ENCODE peak calls at places on chromosomes 1 and 21, in eight cellular contexts. One of them, this sample, is unnamed.
A peak's percentile ranks its signal among the peaks of the same experiment; 100 is the strongest.

GRCh38 chr1:65971547-65971946 is 178.9 kb downstream of the PDE4B start:
- DNase-seq in ovary: no peak
- DNase-seq in transverse colon: no peak
- DNase-seq in sigmoid colon: no peak
- DNase-seq in suprapubic skin: no peak
- DNase-seq in H1: no peak
- DNase-seq in K562: no peak
- DNase-seq in stomach: no peak
- DNase-seq in this sample: no peak

GRCh38 chr1:152986578-152986977 is 2.7 kb downstream of the SPRR1A start:
- DNase-seq in suprapubic skin: no peak
- DNase-seq in sigmoid colon: no peak
- DNase-seq in K562: no peak
- DNase-seq in stomach: no peak
- DNase-seq in ovary: no peak
- DNase-seq in transverse colon: no peak
- DNase-seq in H1: no peak
- DNase-seq in this sample: no peak

GRCh38 chr1:166167395-166167922 is 658 bp upstream of the FAM78B start:
- DNase-seq in suprapubic skin: no peak
- DNase-seq in K562: no peak
- DNase-seq in H1: no peak
- DNase-seq in transverse colon: no peak
- DNase-seq in sigmoid colon: no peak
- DNase-seq in stomach: no peak
- DNase-seq in ovary: no peak
- DNase-seq in this sample: no peak

GRCh38 chr21:14584357-14585095 is 38.4 kb upstream of the SAMSN1 start:
- DNase-seq in K562: no peak
- DNase-seq in ovary: no peak
- DNase-seq in H1: no peak
- DNase-seq in sigmoid colon: no peak
- DNase-seq in suprapubic skin: no peak
- DNase-seq in stomach: no peak
- DNase-seq in transverse colon: no peak
- DNase-seq in this sample: no peak

GRCh38 chr1:157431751-157432150 is 120.6 kb downstream of the FCRL5 start:
- DNase-seq in transverse colon: no peak
- DNase-seq in suprapubic skin: no peak
- DNase-seq in K562: no peak
- DNase-seq in sigmoid colon: no peak
- DNase-seq in H1: no peak
- DNase-seq in stomach: no peak
- DNase-seq in ovary: no peak
- DNase-seq in this sample: no peak

GRCh38 chr1:186812560-186812959 is 16.2 kb upstream of the PLA2G4A start:
- DNase-seq in ovary: no peak
- DNase-seq in suprapubic skin: no peak
- DNase-seq in K562: no peak
- DNase-seq in H1: no peak
- DNase-seq in sigmoid colon: no peak
- DNase-seq in stomach: no peak
- DNase-seq in transverse colon: no peak
- DNase-seq in this sample: no peak

GRCh38 chr1:115134850-115135484 is 45.7 kb upstream of the TSPAN2 start:
- DNase-seq in ovary: no peak
- DNase-seq in stomach: no peak
- DNase-seq in transverse colon: no peak
- DNase-seq in H1: no peak
- DNase-seq in sigmoid colon: no peak
- DNase-seq in suprapubic skin: no peak
- DNase-seq in K562: no peak
- DNase-seq in this sample: no peak

GRCh38 chr1:40956397-40956796 is 23.1 kb upstream of the CTPS1 start:
- DNase-seq in transverse colon: no peak
- DNase-seq in K562: no peak
- DNase-seq in stomach: no peak
- DNase-seq in sigmoid colon: no peak
- DNase-seq in H1: no peak
- DNase-seq in ovary: no peak
- DNase-seq in suprapubic skin: no peak
- DNase-seq in this sample: no peak

GRCh38 chr1:17742590-17742989 is 12.5 kb upstream of the ACTL8 start:
- DNase-seq in stomach: no peak
- DNase-seq in H1: no peak
- DNase-seq in sigmoid colon: no peak
- DNase-seq in K562: no peak
- DNase-seq in ovary: no peak
- DNase-seq in transverse colon: no peak
- DNase-seq in suprapubic skin: no peak
- DNase-seq in this sample: no peak

GRCh38 chr1:151590961-151591360 is 20.9 kb upstream of the SNX27 start:
- DNase-seq in suprapubic skin: no peak
- DNase-seq in stomach: no peak
- DNase-seq in transverse colon: no peak
- DNase-seq in sigmoid colon: no peak
- DNase-seq in K562: no peak
- DNase-seq in ovary: no peak
- DNase-seq in H1: no peak
- DNase-seq in this sample: no peak

DNA sequence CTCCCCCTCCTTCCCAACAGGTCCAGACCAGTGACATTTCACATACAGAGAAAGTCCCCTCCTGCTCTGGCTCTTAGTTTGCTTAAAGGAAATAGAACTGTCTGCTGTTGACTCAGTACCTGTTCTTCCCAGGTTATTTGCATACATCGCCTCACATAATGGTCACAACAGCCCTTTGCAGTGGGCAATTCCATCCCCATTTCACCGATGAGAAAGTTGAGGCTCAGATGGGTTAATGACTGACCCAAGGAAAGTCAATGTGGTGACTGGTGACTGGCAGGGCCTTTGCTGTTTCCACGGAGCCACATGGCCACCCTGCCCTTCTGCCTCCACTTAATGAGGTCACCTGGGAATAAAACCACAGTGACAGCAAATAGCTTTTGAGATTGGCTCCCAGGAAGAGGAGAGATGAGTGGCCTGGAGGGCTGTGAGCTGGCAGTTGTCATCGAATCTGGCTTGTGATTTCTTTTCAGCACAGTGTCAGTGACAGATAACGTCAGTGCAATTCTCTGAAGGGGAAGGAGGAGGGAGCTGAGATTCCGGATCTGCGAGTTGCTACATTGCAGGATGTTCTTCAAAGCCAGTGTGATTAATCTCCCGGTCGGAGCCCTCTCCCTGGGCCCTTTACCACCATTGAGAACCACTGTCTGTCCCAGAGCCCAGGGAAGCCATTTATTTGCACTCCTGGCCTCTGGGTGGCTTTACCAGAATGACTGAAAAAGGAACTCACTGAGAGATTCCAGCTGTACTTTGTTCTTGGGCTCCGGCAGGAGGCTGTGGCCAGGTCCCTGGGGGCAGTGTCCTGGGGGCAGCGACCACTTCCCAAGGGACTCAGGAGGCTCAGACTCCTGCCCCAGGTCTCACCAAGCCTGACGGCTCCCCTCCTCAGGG is 117.1 kb downstream of the CNIH3 start:
- DNase-seq in H1: no peak
- DNase-seq in suprapubic skin: no peak
- DNase-seq in stomach: no peak
- DNase-seq in sigmoid colon: no peak
- DNase-seq in transverse colon: no peak
- DNase-seq in ovary: no peak
- DNase-seq in K562: no peak
- DNase-seq in this sample: no peak
- TF ChIP-seq EP300 in H1: no peak
- TF ChIP-seq EP300 in suprapubic skin: no peak
- TF ChIP-seq EP300 in stomach: no peak
- TF ChIP-seq EP300 in sigmoid colon: no peak
- TF ChIP-seq EP300 in transverse colon: no peak
- TF ChIP-seq EP300 in ovary: no peak
- TF ChIP-seq EP300 in K562: no peak
- TF ChIP-seq EP300 in this sample: no peak

DNA sequence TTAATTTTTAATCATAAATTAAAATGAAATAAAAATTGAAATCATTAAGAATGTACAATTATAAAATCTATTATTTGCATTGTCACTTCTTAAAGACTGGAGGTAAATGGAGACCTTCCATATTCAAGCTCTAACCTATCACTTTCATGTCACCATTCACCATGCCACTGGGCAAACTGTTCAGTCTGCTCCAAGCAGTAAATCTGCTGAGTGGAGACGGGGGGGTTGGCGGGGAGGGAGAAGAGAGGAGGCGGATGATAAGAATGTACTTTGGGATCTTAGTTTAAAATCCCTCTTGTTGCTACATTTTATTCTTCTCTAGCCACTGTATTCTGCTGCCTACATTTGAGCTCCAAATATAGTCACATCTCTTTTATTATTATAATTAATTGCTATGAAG is 365.9 kb upstream of the NFIA start:
- DNase-seq in suprapubic skin: no peak
- DNase-seq in K562: no peak
- DNase-seq in ovary: no peak
- DNase-seq in transverse colon: no peak
- DNase-seq in stomach: no peak
- DNase-seq in H1: no peak
- DNase-seq in sigmoid colon: no peak
- DNase-seq in this sample: no peak
- TF ChIP-seq CTCF in suprapubic skin: no peak
- TF ChIP-seq CTCF in K562: no peak
- TF ChIP-seq CTCF in ovary: no peak
- TF ChIP-seq CTCF in transverse colon: no peak
- TF ChIP-seq CTCF in stomach: no peak
- TF ChIP-seq CTCF in H1: no peak
- TF ChIP-seq CTCF in sigmoid colon: no peak
- TF ChIP-seq CTCF in this sample: no peak

GRCh38 chr1:206834217-206834616 is 31.2 kb upstream of the IL20 start:
- DNase-seq in ovary: no peak
- DNase-seq in transverse colon: no peak
- DNase-seq in H1: no peak
- DNase-seq in sigmoid colon: no peak
- DNase-seq in K562: no peak
- DNase-seq in suprapubic skin: no peak
- DNase-seq in stomach: no peak
- DNase-seq in this sample: no peak

GRCh38 chr1:206831605-206832004 is 33.8 kb upstream of the IL20 start:
- DNase-seq in transverse colon: no peak
- DNase-seq in suprapubic skin: no peak
- DNase-seq in stomach: no peak
- DNase-seq in ovary: no peak
- DNase-seq in K562: no peak
- DNase-seq in sigmoid colon: no peak
- DNase-seq in H1: no peak
- DNase-seq in this sample: no peak

GRCh38 chr1:206832352-206832751 is 33.1 kb upstream of the IL20 start:
- DNase-seq in stomach: no peak
- DNase-seq in ovary: no peak
- DNase-seq in transverse colon: no peak
- DNase-seq in K562: no peak
- DNase-seq in suprapubic skin: no peak
- DNase-seq in H1: no peak
- DNase-seq in sigmoid colon: no peak
- DNase-seq in this sample: no peak

GRCh38 chr1:206833741-206834140 is 31.7 kb upstream of the IL20 start:
- DNase-seq in transverse colon: peak; percentile 33
- DNase-seq in ovary: no peak
- DNase-seq in suprapubic skin: no peak
- DNase-seq in K562: no peak
- DNase-seq in sigmoid colon: no peak
- DNase-seq in H1: peak; percentile 16
- DNase-seq in stomach: peak; percentile 52
- DNase-seq in this sample: no peak

GRCh38 chr1:206833131-206833530 is 32.3 kb upstream of the IL20 start:
- DNase-seq in sigmoid colon: no peak
- DNase-seq in ovary: no peak
- DNase-seq in H1: no peak
- DNase-seq in transverse colon: no peak
- DNase-seq in stomach: no peak
- DNase-seq in suprapubic skin: no peak
- DNase-seq in K562: no peak
- DNase-seq in this sample: no peak
- H3K27me3 ChIP-seq in sigmoid colon: no peaks in the 10 kb centered on the region
- H3K27me3 ChIP-seq in ovary: no peaks in the 10 kb centered on the region
- H3K27me3 ChIP-seq in H1: no peaks in the 10 kb centered on the region
- H3K27me3 ChIP-seq in transverse colon: peaks cover 15% of the 10 kb centered on the region
- H3K27me3 ChIP-seq in stomach: no peaks in the 10 kb centered on the region
- H3K27me3 ChIP-seq in suprapubic skin: peaks cover 8% of the 10 kb centered on the region
- H3K27me3 ChIP-seq in K562: peaks cover 64% of the 10 kb centered on the region
- H3K27me3 ChIP-seq in this sample: no peaks in the 10 kb centered on the region

GRCh38 chr1:20478072-20478660 is 7.8 kb downstream of the CAMK2N1 start:
- DNase-seq in stomach: no peak
- DNase-seq in K562: no peak
- DNase-seq in transverse colon: no peak
- DNase-seq in suprapubic skin: no peak
- DNase-seq in ovary: no peak
- DNase-seq in H1: no peak
- DNase-seq in sigmoid colon: no peak
- DNase-seq in this sample: no peak
- TF ChIP-seq EP300 in stomach: no peak
- TF ChIP-seq EP300 in K562: no peak
- TF ChIP-seq EP300 in transverse colon: no peak
- TF ChIP-seq EP300 in suprapubic skin: no peak
- TF ChIP-seq EP300 in ovary: no peak
- TF ChIP-seq EP300 in H1: no peak
- TF ChIP-seq EP300 in sigmoid colon: no peak
- TF ChIP-seq EP300 in this sample: no peak

GRCh38 chr1:201925961-201926585 is 20.3 kb downstream of the LMOD1 start:
- DNase-seq in suprapubic skin: no peak
- DNase-seq in H1: no peak
- DNase-seq in stomach: no peak
- DNase-seq in K562: no peak
- DNase-seq in ovary: no peak
- DNase-seq in transverse colon: no peak
- DNase-seq in sigmoid colon: no peak
- DNase-seq in this sample: no peak
- TF ChIP-seq CTCF in suprapubic skin: no peak
- TF ChIP-seq CTCF in H1: no peak
- TF ChIP-seq CTCF in stomach: no peak
- TF ChIP-seq CTCF in K562: no peak
- TF ChIP-seq CTCF in ovary: no peak
- TF ChIP-seq CTCF in transverse colon: no peak
- TF ChIP-seq CTCF in sigmoid colon: no peak
- TF ChIP-seq CTCF in this sample: no peak

This sample was measured in tibial nerve.